ENCODE peak calls at places on chromosomes 11 and 22, in five cellular contexts. One of them, this sample, is unnamed.

GRCh38 chr11:32183512-32183911 is 92.6 kb downstream of the RCN1 start:
- DNase-seq in HuH-7.5: no peak
- DNase-seq in cardiac muscle cell: no peak
- DNase-seq in SK-N-SH: no peak
- DNase-seq in amygdala: no peak
- DNase-seq in this sample: no peak

GRCh38 chr11:27205269-27205668 is 157.7 kb downstream of the CCDC34 start:
- DNase-seq in HuH-7.5: no peak
- DNase-seq in cardiac muscle cell: no peak
- DNase-seq in SK-N-SH: no peak
- DNase-seq in amygdala: no peak
- DNase-seq in this sample: no peak

GRCh38 chr11:45374632-45375031 is 88.5 kb upstream of the SYT13 start:
- DNase-seq in HuH-7.5: no peak
- DNase-seq in cardiac muscle cell: no peak
- DNase-seq in SK-N-SH: no peak
- DNase-seq in amygdala: no peak
- DNase-seq in this sample: no peak

GRCh38 chr22:30074147-30074546 is 6.1 kb upstream of the HORMAD2 start:
- DNase-seq in HuH-7.5: no peak
- DNase-seq in cardiac muscle cell: no peak
- DNase-seq in SK-N-SH: no peak
- DNase-seq in amygdala: no peak
- DNase-seq in this sample: no peak

GRCh38 chr22:38504731-38505594 is 1.1 kb downstream of the DDX17 start:
- DNase-seq in HuH-7.5: no peak
- DNase-seq in cardiac muscle cell: peak; percentile 32
- DNase-seq in SK-N-SH: peak; percentile 11
- DNase-seq in amygdala: no peak
- DNase-seq in this sample: peak; percentile 76

GRCh38 chr22:22044153-22044552 is 61.6 kb upstream of the TOP3B start:
- DNase-seq in HuH-7.5: no peak
- DNase-seq in cardiac muscle cell: no peak
- DNase-seq in SK-N-SH: no peak
- DNase-seq in amygdala: no peak
- DNase-seq in this sample: no peak

GRCh38 chr11:35192347-35192746 is 53.4 kb downstream of the CD44 start:
- DNase-seq in HuH-7.5: peak; percentile 13
- DNase-seq in cardiac muscle cell: peak; percentile 96
- DNase-seq in SK-N-SH: peak; percentile 3
- DNase-seq in amygdala: no peak
- DNase-seq in this sample: peak; percentile 36

GRCh38 chr11:26626346-26626745 is 54.3 kb upstream of the MUC15 start:
- DNase-seq in HuH-7.5: no peak
- DNase-seq in cardiac muscle cell: no peak
- DNase-seq in SK-N-SH: no peak
- DNase-seq in amygdala: no peak
- DNase-seq in this sample: no peak

GRCh38 chr11:131370901-131371790 is 731 bp downstream of the NTM start:
- DNase-seq in HuH-7.5: no peak
- DNase-seq in cardiac muscle cell: no peak
- DNase-seq in SK-N-SH: peak; percentile 36
- DNase-seq in amygdala: no peak
- DNase-seq in this sample: no peak

GRCh38 chr11:117384045-117384444 is 56.4 kb downstream of the CEP164 start:
- DNase-seq in HuH-7.5: no peak
- DNase-seq in cardiac muscle cell: no peak
- DNase-seq in SK-N-SH: no peak
- DNase-seq in amygdala: no peak
- DNase-seq in this sample: no peak

GRCh38 chr11:14378171-14378570 is 19.2 kb upstream of the RRAS2 start:
- DNase-seq in HuH-7.5: no peak
- DNase-seq in cardiac muscle cell: no peak
- DNase-seq in SK-N-SH: no peak
- DNase-seq in amygdala: no peak
- DNase-seq in this sample: no peak

GRCh38 chr22:39658367-39658766 is 87.8 kb downstream of the CACNA1I start:
- DNase-seq in HuH-7.5: no peak
- DNase-seq in cardiac muscle cell: no peak
- DNase-seq in SK-N-SH: no peak
- DNase-seq in amygdala: no peak
- DNase-seq in this sample: no peak

GRCh38 chr11:911031-911889 is 650 bp upstream of the CHID1 start:
- DNase-seq in HuH-7.5: peak; percentile 44
- DNase-seq in cardiac muscle cell: peak; percentile 58
- DNase-seq in SK-N-SH: no peak
- DNase-seq in amygdala: no peak
- DNase-seq in this sample: peak; percentile 77

GRCh38 chr11:2330696-2331095 is 28.9 kb downstream of the TSPAN32 start:
- DNase-seq in HuH-7.5: no peak
- DNase-seq in cardiac muscle cell: no peak
- DNase-seq in SK-N-SH: no peak
- DNase-seq in amygdala: no peak
- DNase-seq in this sample: peak; percentile 45

GRCh38 chr11:76658651-76659650 is 11.6 kb downstream of the LRRC32 start:
- DNase-seq in HuH-7.5: no peak
- DNase-seq in cardiac muscle cell: no peak
- DNase-seq in SK-N-SH: no peak
- DNase-seq in amygdala: no peak
- DNase-seq in this sample: no peak

GRCh38 chr22:48192920-48193319 is 1430.5 kb downstream of the TBC1D22A start:
- DNase-seq in HuH-7.5: no peak
- DNase-seq in cardiac muscle cell: no peak
- DNase-seq in SK-N-SH: no peak
- DNase-seq in amygdala: no peak
- DNase-seq in this sample: no peak

GRCh38 chr11:68542617-68543016 is 82.1 kb downstream of the PPP6R3 start:
- DNase-seq in HuH-7.5: no peak
- DNase-seq in cardiac muscle cell: no peak
- DNase-seq in SK-N-SH: no peak
- DNase-seq in amygdala: no peak
- DNase-seq in this sample: no peak

GRCh38 chr11:60477035-60477445 is 15.5 kb upstream of the MS4A12 start:
- DNase-seq in HuH-7.5: no peak
- DNase-seq in cardiac muscle cell: no peak
- DNase-seq in SK-N-SH: no peak
- DNase-seq in amygdala: no peak
- DNase-seq in this sample: no peak

GRCh38 chr22:28479912-28480311 is 199.7 kb downstream of the TTC28 start:
- DNase-seq in HuH-7.5: no peak
- DNase-seq in cardiac muscle cell: no peak
- DNase-seq in SK-N-SH: peak; percentile 6
- DNase-seq in amygdala: no peak
- DNase-seq in this sample: no peak

GRCh38 chr11:122099345-122100045 is 16.5 kb downstream of the BLID start:
- DNase-seq in HuH-7.5: no peak
- DNase-seq in cardiac muscle cell: no peak
- DNase-seq in SK-N-SH: no peak
- DNase-seq in amygdala: peak; percentile 27
- DNase-seq in this sample: no peak

GRCh38 chr11:96097844-96098421 is 174.0 kb upstream of the MTMR2 start:
- DNase-seq in HuH-7.5: no peak
- DNase-seq in cardiac muscle cell: no peak
- DNase-seq in SK-N-SH: no peak
- DNase-seq in amygdala: no peak
- DNase-seq in this sample: no peak

GRCh38 chr11:35943294-35943693 is 568 bp upstream of the LDLRAD3 start:
- DNase-seq in HuH-7.5: no peak
- DNase-seq in cardiac muscle cell: no peak
- DNase-seq in SK-N-SH: no peak
- DNase-seq in amygdala: no peak
- DNase-seq in this sample: no peak

GRCh38 chr22:29344137-29344536 is 28.6 kb upstream of the RASL10A start:
- DNase-seq in HuH-7.5: no peak
- DNase-seq in cardiac muscle cell: peak; percentile 55
- DNase-seq in SK-N-SH: peak; percentile 76
- DNase-seq in amygdala: peak; percentile 64
- DNase-seq in this sample: peak; percentile 87

GRCh38 chr22:19218541-19219233 is 40.2 kb upstream of the SLC25A1 start:
- DNase-seq in HuH-7.5: no peak
- DNase-seq in cardiac muscle cell: peak; percentile 8
- DNase-seq in SK-N-SH: no peak
- DNase-seq in amygdala: no peak
- DNase-seq in this sample: no peak